ENCODE peak calls at places on chromosome 10, in ten cellular contexts. One of them, this sample, is unnamed.

GRCh38 chr10:34861293-34862004 is 46.4 kb upstream of the PARD3 start:
- DNase-seq in activated naive CD8-positive, alpha-beta T cell treated with anti-CD3 and anti-CD28 coated beads for 36 hours: no peak
- DNase-seq in T-helper 9 cell: no peak
- DNase-seq in lower leg skin: peak
- DNase-seq in fibroblast of mammary gland: no peak
- DNase-seq in neural progenitor cell: peak
- DNase-seq in NCI-H2029 treated with DMSO at 0.1 percent for 48 hours: peak
- DNase-seq in T-helper 2 cell treated with Interferon-gamma antibody and Interleukin-4, amounts not matched to agents 5 μg/mL and 100 μg/mL, for 36 hours: no peak
- DNase-seq in fibroblast of pulmonary artery: no peak
- DNase-seq in left cardiac atrium: no peak
- DNase-seq in this sample: peak

GRCh38 chr10:50929670-50930069 is 44.2 kb upstream of the A1CF start:
- DNase-seq in neural progenitor cell: no peak
- DNase-seq in T-helper 2 cell treated with Interferon-gamma antibody and Interleukin-4, amounts not matched to agents 5 μg/mL and 100 μg/mL, for 36 hours: no peak
- DNase-seq in fibroblast of pulmonary artery: peak
- DNase-seq in lower leg skin: no peak
- DNase-seq in NCI-H2029 treated with DMSO at 0.1 percent for 48 hours: no peak
- DNase-seq in T-helper 9 cell: no peak
- DNase-seq in left cardiac atrium: no peak
- DNase-seq in fibroblast of mammary gland: no peak
- DNase-seq in activated naive CD8-positive, alpha-beta T cell treated with anti-CD3 and anti-CD28 coated beads for 36 hours: no peak
- DNase-seq in this sample: no peak

GRCh38 chr10:87842220-87842641 is 21.1 kb downstream of the KLLN start:
- DNase-seq in T-helper 9 cell: no peak
- DNase-seq in fibroblast of mammary gland: no peak
- DNase-seq in activated naive CD8-positive, alpha-beta T cell treated with anti-CD3 and anti-CD28 coated beads for 36 hours: no peak
- DNase-seq in lower leg skin: no peak
- DNase-seq in neural progenitor cell: no peak
- DNase-seq in left cardiac atrium: no peak
- DNase-seq in NCI-H2029 treated with DMSO at 0.1 percent for 48 hours: no peak
- DNase-seq in fibroblast of pulmonary artery: peak
- DNase-seq in T-helper 2 cell treated with Interferon-gamma antibody and Interleukin-4, amounts not matched to agents 5 μg/mL and 100 μg/mL, for 36 hours: no peak
- DNase-seq in this sample: no peak

GRCh38 chr10:29731760-29732159 is 97.0 kb upstream of the SVIL start:
- DNase-seq in lower leg skin: no peak
- DNase-seq in fibroblast of pulmonary artery: no peak
- DNase-seq in neural progenitor cell: peak
- DNase-seq in T-helper 2 cell treated with Interferon-gamma antibody and Interleukin-4, amounts not matched to agents 5 μg/mL and 100 μg/mL, for 36 hours: no peak
- DNase-seq in T-helper 9 cell: no peak
- DNase-seq in NCI-H2029 treated with DMSO at 0.1 percent for 48 hours: no peak
- DNase-seq in activated naive CD8-positive, alpha-beta T cell treated with anti-CD3 and anti-CD28 coated beads for 36 hours: no peak
- DNase-seq in fibroblast of mammary gland: no peak
- DNase-seq in left cardiac atrium: no peak
- DNase-seq in this sample: no peak

GRCh38 chr10:102504179-102504975 is 605 bp downstream of the SUFU start:
- DNase-seq in NCI-H2029 treated with DMSO at 0.1 percent for 48 hours: no peak
- DNase-seq in neural progenitor cell: peak
- DNase-seq in activated naive CD8-positive, alpha-beta T cell treated with anti-CD3 and anti-CD28 coated beads for 36 hours: peak
- DNase-seq in lower leg skin: peak
- DNase-seq in fibroblast of pulmonary artery: no peak
- DNase-seq in fibroblast of mammary gland: peak
- DNase-seq in T-helper 9 cell: peak
- DNase-seq in left cardiac atrium: peak
- DNase-seq in T-helper 2 cell treated with Interferon-gamma antibody and Interleukin-4, amounts not matched to agents 5 μg/mL and 100 μg/mL, for 36 hours: peak
- DNase-seq in this sample: peak

GRCh38 chr10:116978906-116979305 is 26.1 kb downstream of the SHTN1 start:
- DNase-seq in neural progenitor cell: peak
- DNase-seq in T-helper 9 cell: no peak
- DNase-seq in lower leg skin: no peak
- DNase-seq in left cardiac atrium: no peak
- DNase-seq in NCI-H2029 treated with DMSO at 0.1 percent for 48 hours: no peak
- DNase-seq in fibroblast of pulmonary artery: no peak
- DNase-seq in T-helper 2 cell treated with Interferon-gamma antibody and Interleukin-4, amounts not matched to agents 5 μg/mL and 100 μg/mL, for 36 hours: no peak
- DNase-seq in activated naive CD8-positive, alpha-beta T cell treated with anti-CD3 and anti-CD28 coated beads for 36 hours: no peak
- DNase-seq in fibroblast of mammary gland: no peak
- DNase-seq in this sample: no peak

GRCh38 chr10:100100651-100101525 is 19.2 kb upstream of the CPN1 start:
- DNase-seq in fibroblast of pulmonary artery: peak
- DNase-seq in activated naive CD8-positive, alpha-beta T cell treated with anti-CD3 and anti-CD28 coated beads for 36 hours: no peak
- DNase-seq in T-helper 9 cell: no peak
- DNase-seq in T-helper 2 cell treated with Interferon-gamma antibody and Interleukin-4, amounts not matched to agents 5 μg/mL and 100 μg/mL, for 36 hours: no peak
- DNase-seq in fibroblast of mammary gland: peak
- DNase-seq in left cardiac atrium: no peak
- DNase-seq in NCI-H2029 treated with DMSO at 0.1 percent for 48 hours: no peak
- DNase-seq in lower leg skin: no peak
- DNase-seq in neural progenitor cell: peak
- DNase-seq in this sample: no peak

GRCh38 chr10:81885491-81885890 is 10.5 kb downstream of the NRG3 start:
- DNase-seq in left cardiac atrium: no peak
- DNase-seq in lower leg skin: no peak
- DNase-seq in fibroblast of pulmonary artery: no peak
- DNase-seq in activated naive CD8-positive, alpha-beta T cell treated with anti-CD3 and anti-CD28 coated beads for 36 hours: no peak
- DNase-seq in NCI-H2029 treated with DMSO at 0.1 percent for 48 hours: no peak
- DNase-seq in T-helper 2 cell treated with Interferon-gamma antibody and Interleukin-4, amounts not matched to agents 5 μg/mL and 100 μg/mL, for 36 hours: no peak
- DNase-seq in neural progenitor cell: no peak
- DNase-seq in fibroblast of mammary gland: no peak
- DNase-seq in T-helper 9 cell: no peak
- DNase-seq in this sample: no peak

GRCh38 chr10:63528084-63528744 is 7.0 kb downstream of the REEP3 start:
- DNase-seq in T-helper 2 cell treated with Interferon-gamma antibody and Interleukin-4, amounts not matched to agents 5 μg/mL and 100 μg/mL, for 36 hours: no peak
- DNase-seq in fibroblast of mammary gland: no peak
- DNase-seq in lower leg skin: no peak
- DNase-seq in left cardiac atrium: no peak
- DNase-seq in neural progenitor cell: no peak
- DNase-seq in activated naive CD8-positive, alpha-beta T cell treated with anti-CD3 and anti-CD28 coated beads for 36 hours: no peak
- DNase-seq in NCI-H2029 treated with DMSO at 0.1 percent for 48 hours: no peak
- DNase-seq in fibroblast of pulmonary artery: no peak
- DNase-seq in T-helper 9 cell: no peak
- DNase-seq in this sample: no peak

GRCh38 chr10:28719789-28720436 is 42.6 kb downstream of the BAMBI start:
- DNase-seq in neural progenitor cell: no peak
- DNase-seq in lower leg skin: peak
- DNase-seq in T-helper 9 cell: no peak
- DNase-seq in fibroblast of pulmonary artery: peak
- DNase-seq in NCI-H2029 treated with DMSO at 0.1 percent for 48 hours: no peak
- DNase-seq in activated naive CD8-positive, alpha-beta T cell treated with anti-CD3 and anti-CD28 coated beads for 36 hours: no peak
- DNase-seq in fibroblast of mammary gland: peak
- DNase-seq in T-helper 2 cell treated with Interferon-gamma antibody and Interleukin-4, amounts not matched to agents 5 μg/mL and 100 μg/mL, for 36 hours: no peak
- DNase-seq in left cardiac atrium: no peak
- DNase-seq in this sample: no peak

GRCh38 chr10:131803863-131804425 is 96.9 kb upstream of the PPP2R2D start:
- DNase-seq in left cardiac atrium: no peak
- DNase-seq in fibroblast of mammary gland: no peak
- DNase-seq in T-helper 9 cell: no peak
- DNase-seq in activated naive CD8-positive, alpha-beta T cell treated with anti-CD3 and anti-CD28 coated beads for 36 hours: no peak
- DNase-seq in NCI-H2029 treated with DMSO at 0.1 percent for 48 hours: no peak
- DNase-seq in T-helper 2 cell treated with Interferon-gamma antibody and Interleukin-4, amounts not matched to agents 5 μg/mL and 100 μg/mL, for 36 hours: no peak
- DNase-seq in lower leg skin: peak
- DNase-seq in neural progenitor cell: no peak
- DNase-seq in fibroblast of pulmonary artery: no peak
- DNase-seq in this sample: no peak

GRCh38 chr10:121237718-121238117 is 360.5 kb downstream of the FGFR2 start:
- DNase-seq in fibroblast of pulmonary artery: no peak
- DNase-seq in left cardiac atrium: no peak
- DNase-seq in T-helper 9 cell: no peak
- DNase-seq in lower leg skin: no peak
- DNase-seq in NCI-H2029 treated with DMSO at 0.1 percent for 48 hours: no peak
- DNase-seq in T-helper 2 cell treated with Interferon-gamma antibody and Interleukin-4, amounts not matched to agents 5 μg/mL and 100 μg/mL, for 36 hours: no peak
- DNase-seq in neural progenitor cell: no peak
- DNase-seq in fibroblast of mammary gland: no peak
- DNase-seq in activated naive CD8-positive, alpha-beta T cell treated with anti-CD3 and anti-CD28 coated beads for 36 hours: no peak
- DNase-seq in this sample: no peak

GRCh38 chr10:116690356-116691078 is 51.8 kb downstream of the HSPA12A start:
- DNase-seq in neural progenitor cell: peak
- DNase-seq in T-helper 2 cell treated with Interferon-gamma antibody and Interleukin-4, amounts not matched to agents 5 μg/mL and 100 μg/mL, for 36 hours: no peak
- DNase-seq in left cardiac atrium: peak
- DNase-seq in NCI-H2029 treated with DMSO at 0.1 percent for 48 hours: no peak
- DNase-seq in fibroblast of mammary gland: peak
- DNase-seq in lower leg skin: no peak
- DNase-seq in fibroblast of pulmonary artery: peak
- DNase-seq in activated naive CD8-positive, alpha-beta T cell treated with anti-CD3 and anti-CD28 coated beads for 36 hours: no peak
- DNase-seq in T-helper 9 cell: no peak
- DNase-seq in this sample: peak

GRCh38 chr10:17396004-17396403 is 58.4 kb downstream of the ST8SIA6 start:
- DNase-seq in neural progenitor cell: no peak
- DNase-seq in lower leg skin: no peak
- DNase-seq in fibroblast of pulmonary artery: no peak
- DNase-seq in T-helper 9 cell: no peak
- DNase-seq in fibroblast of mammary gland: no peak
- DNase-seq in left cardiac atrium: no peak
- DNase-seq in T-helper 2 cell treated with Interferon-gamma antibody and Interleukin-4, amounts not matched to agents 5 μg/mL and 100 μg/mL, for 36 hours: no peak
- DNase-seq in activated naive CD8-positive, alpha-beta T cell treated with anti-CD3 and anti-CD28 coated beads for 36 hours: no peak
- DNase-seq in NCI-H2029 treated with DMSO at 0.1 percent for 48 hours: no peak
- DNase-seq in this sample: no peak

GRCh38 chr10:94546616-94547175 is 1.1 kb downstream of the HELLS start:
- DNase-seq in fibroblast of mammary gland: peak
- DNase-seq in activated naive CD8-positive, alpha-beta T cell treated with anti-CD3 and anti-CD28 coated beads for 36 hours: no peak
- DNase-seq in neural progenitor cell: no peak
- DNase-seq in fibroblast of pulmonary artery: peak
- DNase-seq in T-helper 2 cell treated with Interferon-gamma antibody and Interleukin-4, amounts not matched to agents 5 μg/mL and 100 μg/mL, for 36 hours: no peak
- DNase-seq in T-helper 9 cell: no peak
- DNase-seq in left cardiac atrium: no peak
- DNase-seq in NCI-H2029 treated with DMSO at 0.1 percent for 48 hours: peak
- DNase-seq in lower leg skin: no peak
- DNase-seq in this sample: no peak

GRCh38 chr10:110642980-110643655 is 1.0 kb upstream of the RBM20 start:
- DNase-seq in lower leg skin: no peak
- DNase-seq in T-helper 2 cell treated with Interferon-gamma antibody and Interleukin-4, amounts not matched to agents 5 μg/mL and 100 μg/mL, for 36 hours: no peak
- DNase-seq in T-helper 9 cell: no peak
- DNase-seq in fibroblast of pulmonary artery: no peak
- DNase-seq in neural progenitor cell: peak
- DNase-seq in left cardiac atrium: no peak
- DNase-seq in NCI-H2029 treated with DMSO at 0.1 percent for 48 hours: no peak
- DNase-seq in fibroblast of mammary gland: no peak
- DNase-seq in activated naive CD8-positive, alpha-beta T cell treated with anti-CD3 and anti-CD28 coated beads for 36 hours: no peak
- DNase-seq in this sample: peak

GRCh38 chr10:90742189-90742588 is 115.7 kb downstream of the HTR7 start:
- DNase-seq in fibroblast of pulmonary artery: peak
- DNase-seq in fibroblast of mammary gland: peak
- DNase-seq in T-helper 9 cell: no peak
- DNase-seq in NCI-H2029 treated with DMSO at 0.1 percent for 48 hours: no peak
- DNase-seq in neural progenitor cell: no peak
- DNase-seq in T-helper 2 cell treated with Interferon-gamma antibody and Interleukin-4, amounts not matched to agents 5 μg/mL and 100 μg/mL, for 36 hours: no peak
- DNase-seq in activated naive CD8-positive, alpha-beta T cell treated with anti-CD3 and anti-CD28 coated beads for 36 hours: no peak
- DNase-seq in left cardiac atrium: no peak
- DNase-seq in lower leg skin: no peak
- DNase-seq in this sample: no peak

GRCh38 chr10:4733843-4734224 is 92.2 kb upstream of the AKR1E2 start:
- DNase-seq in activated naive CD8-positive, alpha-beta T cell treated with anti-CD3 and anti-CD28 coated beads for 36 hours: no peak
- DNase-seq in T-helper 9 cell: no peak
- DNase-seq in fibroblast of mammary gland: no peak
- DNase-seq in NCI-H2029 treated with DMSO at 0.1 percent for 48 hours: no peak
- DNase-seq in lower leg skin: no peak
- DNase-seq in neural progenitor cell: no peak
- DNase-seq in left cardiac atrium: no peak
- DNase-seq in T-helper 2 cell treated with Interferon-gamma antibody and Interleukin-4, amounts not matched to agents 5 μg/mL and 100 μg/mL, for 36 hours: no peak
- DNase-seq in fibroblast of pulmonary artery: no peak
- DNase-seq in this sample: no peak

GRCh38 chr10:50991496-50992355 is 82.6 kb upstream of the PRKG1 start:
- DNase-seq in NCI-H2029 treated with DMSO at 0.1 percent for 48 hours: no peak
- DNase-seq in T-helper 2 cell treated with Interferon-gamma antibody and Interleukin-4, amounts not matched to agents 5 μg/mL and 100 μg/mL, for 36 hours: no peak
- DNase-seq in activated naive CD8-positive, alpha-beta T cell treated with anti-CD3 and anti-CD28 coated beads for 36 hours: no peak
- DNase-seq in T-helper 9 cell: no peak
- DNase-seq in neural progenitor cell: peak
- DNase-seq in fibroblast of pulmonary artery: peak
- DNase-seq in left cardiac atrium: peak
- DNase-seq in lower leg skin: peak
- DNase-seq in fibroblast of mammary gland: peak
- DNase-seq in this sample: peak

GRCh38 chr10:60258429-60258797 is 131.3 kb downstream of the ANK3 start:
- DNase-seq in lower leg skin: no peak
- DNase-seq in neural progenitor cell: peak
- DNase-seq in left cardiac atrium: no peak
- DNase-seq in NCI-H2029 treated with DMSO at 0.1 percent for 48 hours: no peak
- DNase-seq in T-helper 9 cell: no peak
- DNase-seq in T-helper 2 cell treated with Interferon-gamma antibody and Interleukin-4, amounts not matched to agents 5 μg/mL and 100 μg/mL, for 36 hours: no peak
- DNase-seq in fibroblast of pulmonary artery: no peak
- DNase-seq in activated naive CD8-positive, alpha-beta T cell treated with anti-CD3 and anti-CD28 coated beads for 36 hours: no peak
- DNase-seq in fibroblast of mammary gland: no peak
- DNase-seq in this sample: no peak